ENCODE peak calls at places on chromosomes 3 and 15, in nine cellular contexts. One of them, this sample, is unnamed.
A peak's percentile ranks its signal among the peaks of the same experiment; 100 is the strongest.

GRCh38 chr3:129314757-129315385 is 36.2 kb downstream of the HMCES start:
- DNase-seq in IMR-90: peak; percentile 83
- DNase-seq in NCI-H2081: peak; percentile 99
- DNase-seq in GM03348: peak; percentile 94
- DNase-seq in activated T-helper 1 cell treated with anti-CD3 and anti-CD28 coated beads, Interleukin-12 subunit alpha, Interleukin-12 subunit beta, Interleukin-2, Interleukin-4 antibody, amounts not matched to agents 30 ng/mL and 10 ng/mL and 1 ng/mL, durations not matched to agents 14 hours and 24 hours and 36 hours: peak; percentile 67
- DNase-seq in SW480: peak; percentile 59
- DNase-seq in stimulated activated CD4-positive, alpha-beta T cell treated with anti-CD3 and anti-CD28 coated beads, Interleukin-12 subunit alpha, Interleukin-12 subunit beta, amount 100 ng/mL, for 24 hours: no peak
- DNase-seq in GDM1: peak; percentile 65
- DNase-seq in heart left ventricle: peak; percentile 92
- DNase-seq in this sample: peak; percentile 93

GRCh38 chr3:99923873-99924272 is 106.2 kb downstream of the CMSS1 start:
- DNase-seq in stimulated activated CD4-positive, alpha-beta T cell treated with anti-CD3 and anti-CD28 coated beads, Interleukin-12 subunit alpha, Interleukin-12 subunit beta, amount 100 ng/mL, for 24 hours: no peak
- DNase-seq in IMR-90: no peak
- DNase-seq in activated T-helper 1 cell treated with anti-CD3 and anti-CD28 coated beads, Interleukin-12 subunit alpha, Interleukin-12 subunit beta, Interleukin-2, Interleukin-4 antibody, amounts not matched to agents 30 ng/mL and 10 ng/mL and 1 ng/mL, durations not matched to agents 14 hours and 24 hours and 36 hours: no peak
- DNase-seq in NCI-H2081: no peak
- DNase-seq in heart left ventricle: no peak
- DNase-seq in GDM1: no peak
- DNase-seq in GM03348: no peak
- DNase-seq in SW480: no peak
- DNase-seq in this sample: no peak

GRCh38 chr3:126160243-126161210 is 19.9 kb downstream of the ALDH1L1 start:
- DNase-seq in IMR-90: no peak
- DNase-seq in SW480: no peak
- DNase-seq in NCI-H2081: no peak
- DNase-seq in stimulated activated CD4-positive, alpha-beta T cell treated with anti-CD3 and anti-CD28 coated beads, Interleukin-12 subunit alpha, Interleukin-12 subunit beta, amount 100 ng/mL, for 24 hours: no peak
- DNase-seq in GM03348: no peak
- DNase-seq in heart left ventricle: no peak
- DNase-seq in GDM1: no peak
- DNase-seq in activated T-helper 1 cell treated with anti-CD3 and anti-CD28 coated beads, Interleukin-12 subunit alpha, Interleukin-12 subunit beta, Interleukin-2, Interleukin-4 antibody, amounts not matched to agents 30 ng/mL and 10 ng/mL and 1 ng/mL, durations not matched to agents 14 hours and 24 hours and 36 hours: no peak
- DNase-seq in this sample: no peak

GRCh38 chr3:197256836-197257444 is 41.5 kb downstream of the DLG1 start:
- DNase-seq in GDM1: peak; percentile 19
- DNase-seq in NCI-H2081: peak; percentile 61
- DNase-seq in GM03348: peak; percentile 25
- DNase-seq in heart left ventricle: no peak
- DNase-seq in activated T-helper 1 cell treated with anti-CD3 and anti-CD28 coated beads, Interleukin-12 subunit alpha, Interleukin-12 subunit beta, Interleukin-2, Interleukin-4 antibody, amounts not matched to agents 30 ng/mL and 10 ng/mL and 1 ng/mL, durations not matched to agents 14 hours and 24 hours and 36 hours: peak; percentile 2
- DNase-seq in SW480: peak; percentile 45
- DNase-seq in IMR-90: peak; percentile 64
- DNase-seq in stimulated activated CD4-positive, alpha-beta T cell treated with anti-CD3 and anti-CD28 coated beads, Interleukin-12 subunit alpha, Interleukin-12 subunit beta, amount 100 ng/mL, for 24 hours: no peak
- DNase-seq in this sample: peak; percentile 69

GRCh38 chr15:98983333-98983732 is 24.3 kb downstream of the PGPEP1L start:
- DNase-seq in heart left ventricle: peak; percentile 43
- DNase-seq in activated T-helper 1 cell treated with anti-CD3 and anti-CD28 coated beads, Interleukin-12 subunit alpha, Interleukin-12 subunit beta, Interleukin-2, Interleukin-4 antibody, amounts not matched to agents 30 ng/mL and 10 ng/mL and 1 ng/mL, durations not matched to agents 14 hours and 24 hours and 36 hours: no peak
- DNase-seq in stimulated activated CD4-positive, alpha-beta T cell treated with anti-CD3 and anti-CD28 coated beads, Interleukin-12 subunit alpha, Interleukin-12 subunit beta, amount 100 ng/mL, for 24 hours: no peak
- DNase-seq in IMR-90: peak; percentile 84
- DNase-seq in NCI-H2081: no peak
- DNase-seq in GM03348: peak; percentile 83
- DNase-seq in GDM1: no peak
- DNase-seq in SW480: peak; percentile 7
- DNase-seq in this sample: peak; percentile 88

GRCh38 chr15:101267320-101268104 is 9.8 kb downstream of the SELENOS start:
- DNase-seq in GM03348: peak; percentile 87
- DNase-seq in GDM1: no peak
- DNase-seq in activated T-helper 1 cell treated with anti-CD3 and anti-CD28 coated beads, Interleukin-12 subunit alpha, Interleukin-12 subunit beta, Interleukin-2, Interleukin-4 antibody, amounts not matched to agents 30 ng/mL and 10 ng/mL and 1 ng/mL, durations not matched to agents 14 hours and 24 hours and 36 hours: no peak
- DNase-seq in SW480: peak; percentile 22
- DNase-seq in IMR-90: peak; percentile 91
- DNase-seq in heart left ventricle: peak; percentile 57
- DNase-seq in stimulated activated CD4-positive, alpha-beta T cell treated with anti-CD3 and anti-CD28 coated beads, Interleukin-12 subunit alpha, Interleukin-12 subunit beta, amount 100 ng/mL, for 24 hours: no peak
- DNase-seq in NCI-H2081: no peak
- DNase-seq in this sample: peak; percentile 92

GRCh38 chr3:57852896-57853295 is 96.8 kb downstream of the SLMAP start:
- DNase-seq in heart left ventricle: no peak
- DNase-seq in GDM1: no peak
- DNase-seq in GM03348: peak; percentile 42
- DNase-seq in NCI-H2081: no peak
- DNase-seq in SW480: peak; percentile 25
- DNase-seq in activated T-helper 1 cell treated with anti-CD3 and anti-CD28 coated beads, Interleukin-12 subunit alpha, Interleukin-12 subunit beta, Interleukin-2, Interleukin-4 antibody, amounts not matched to agents 30 ng/mL and 10 ng/mL and 1 ng/mL, durations not matched to agents 14 hours and 24 hours and 36 hours: no peak
- DNase-seq in stimulated activated CD4-positive, alpha-beta T cell treated with anti-CD3 and anti-CD28 coated beads, Interleukin-12 subunit alpha, Interleukin-12 subunit beta, amount 100 ng/mL, for 24 hours: no peak
- DNase-seq in IMR-90: peak; percentile 55
- DNase-seq in this sample: peak; percentile 46

GRCh38 chr3:31858439-31858838 is 122.6 kb downstream of the OSBPL10 start:
- DNase-seq in activated T-helper 1 cell treated with anti-CD3 and anti-CD28 coated beads, Interleukin-12 subunit alpha, Interleukin-12 subunit beta, Interleukin-2, Interleukin-4 antibody, amounts not matched to agents 30 ng/mL and 10 ng/mL and 1 ng/mL, durations not matched to agents 14 hours and 24 hours and 36 hours: no peak
- DNase-seq in GDM1: no peak
- DNase-seq in NCI-H2081: no peak
- DNase-seq in SW480: peak; percentile 23
- DNase-seq in IMR-90: no peak
- DNase-seq in GM03348: no peak
- DNase-seq in heart left ventricle: no peak
- DNase-seq in stimulated activated CD4-positive, alpha-beta T cell treated with anti-CD3 and anti-CD28 coated beads, Interleukin-12 subunit alpha, Interleukin-12 subunit beta, amount 100 ng/mL, for 24 hours: no peak
- DNase-seq in this sample: peak; percentile 7

GRCh38 chr15:65841121-65841930 is 28.0 kb upstream of the RAB11A start:
- DNase-seq in activated T-helper 1 cell treated with anti-CD3 and anti-CD28 coated beads, Interleukin-12 subunit alpha, Interleukin-12 subunit beta, Interleukin-2, Interleukin-4 antibody, amounts not matched to agents 30 ng/mL and 10 ng/mL and 1 ng/mL, durations not matched to agents 14 hours and 24 hours and 36 hours: no peak
- DNase-seq in NCI-H2081: no peak
- DNase-seq in heart left ventricle: peak; percentile 32
- DNase-seq in GDM1: no peak
- DNase-seq in stimulated activated CD4-positive, alpha-beta T cell treated with anti-CD3 and anti-CD28 coated beads, Interleukin-12 subunit alpha, Interleukin-12 subunit beta, amount 100 ng/mL, for 24 hours: no peak
- DNase-seq in IMR-90: peak; percentile 22
- DNase-seq in GM03348: no peak
- DNase-seq in SW480: no peak
- DNase-seq in this sample: peak; percentile 40

GRCh38 chr15:86799226-86799625 is 719.6 kb downstream of the AGBL1 start:
- DNase-seq in GDM1: no peak
- DNase-seq in activated T-helper 1 cell treated with anti-CD3 and anti-CD28 coated beads, Interleukin-12 subunit alpha, Interleukin-12 subunit beta, Interleukin-2, Interleukin-4 antibody, amounts not matched to agents 30 ng/mL and 10 ng/mL and 1 ng/mL, durations not matched to agents 14 hours and 24 hours and 36 hours: no peak
- DNase-seq in heart left ventricle: no peak
- DNase-seq in IMR-90: no peak
- DNase-seq in stimulated activated CD4-positive, alpha-beta T cell treated with anti-CD3 and anti-CD28 coated beads, Interleukin-12 subunit alpha, Interleukin-12 subunit beta, amount 100 ng/mL, for 24 hours: no peak
- DNase-seq in SW480: no peak
- DNase-seq in NCI-H2081: no peak
- DNase-seq in GM03348: no peak
- DNase-seq in this sample: no peak

GRCh38 chr3:69271098-69271497 is 114.8 kb downstream of the FRMD4B start:
- DNase-seq in stimulated activated CD4-positive, alpha-beta T cell treated with anti-CD3 and anti-CD28 coated beads, Interleukin-12 subunit alpha, Interleukin-12 subunit beta, amount 100 ng/mL, for 24 hours: no peak
- DNase-seq in GM03348: no peak
- DNase-seq in SW480: no peak
- DNase-seq in NCI-H2081: no peak
- DNase-seq in GDM1: no peak
- DNase-seq in activated T-helper 1 cell treated with anti-CD3 and anti-CD28 coated beads, Interleukin-12 subunit alpha, Interleukin-12 subunit beta, Interleukin-2, Interleukin-4 antibody, amounts not matched to agents 30 ng/mL and 10 ng/mL and 1 ng/mL, durations not matched to agents 14 hours and 24 hours and 36 hours: no peak
- DNase-seq in heart left ventricle: no peak
- DNase-seq in IMR-90: no peak
- DNase-seq in this sample: no peak

GRCh38 chr15:52434885-52435284 is 93.8 kb downstream of the MYO5A start:
- DNase-seq in GM03348: no peak
- DNase-seq in IMR-90: no peak
- DNase-seq in GDM1: no peak
- DNase-seq in activated T-helper 1 cell treated with anti-CD3 and anti-CD28 coated beads, Interleukin-12 subunit alpha, Interleukin-12 subunit beta, Interleukin-2, Interleukin-4 antibody, amounts not matched to agents 30 ng/mL and 10 ng/mL and 1 ng/mL, durations not matched to agents 14 hours and 24 hours and 36 hours: no peak
- DNase-seq in NCI-H2081: no peak
- DNase-seq in SW480: no peak
- DNase-seq in heart left ventricle: no peak
- DNase-seq in stimulated activated CD4-positive, alpha-beta T cell treated with anti-CD3 and anti-CD28 coated beads, Interleukin-12 subunit alpha, Interleukin-12 subunit beta, amount 100 ng/mL, for 24 hours: no peak
- DNase-seq in this sample: no peak

GRCh38 chr3:137762674-137763593 is 1.2 kb upstream of the SOX14 start:
- DNase-seq in NCI-H2081: no peak
- DNase-seq in heart left ventricle: no peak
- DNase-seq in GM03348: no peak
- DNase-seq in IMR-90: no peak
- DNase-seq in SW480: no peak
- DNase-seq in stimulated activated CD4-positive, alpha-beta T cell treated with anti-CD3 and anti-CD28 coated beads, Interleukin-12 subunit alpha, Interleukin-12 subunit beta, amount 100 ng/mL, for 24 hours: no peak
- DNase-seq in GDM1: no peak
- DNase-seq in activated T-helper 1 cell treated with anti-CD3 and anti-CD28 coated beads, Interleukin-12 subunit alpha, Interleukin-12 subunit beta, Interleukin-2, Interleukin-4 antibody, amounts not matched to agents 30 ng/mL and 10 ng/mL and 1 ng/mL, durations not matched to agents 14 hours and 24 hours and 36 hours: no peak
- DNase-seq in this sample: no peak

GRCh38 chr15:95866698-95867440 is 463.6 kb upstream of the NR2F2 start:
- DNase-seq in SW480: no peak
- DNase-seq in activated T-helper 1 cell treated with anti-CD3 and anti-CD28 coated beads, Interleukin-12 subunit alpha, Interleukin-12 subunit beta, Interleukin-2, Interleukin-4 antibody, amounts not matched to agents 30 ng/mL and 10 ng/mL and 1 ng/mL, durations not matched to agents 14 hours and 24 hours and 36 hours: no peak
- DNase-seq in heart left ventricle: no peak
- DNase-seq in stimulated activated CD4-positive, alpha-beta T cell treated with anti-CD3 and anti-CD28 coated beads, Interleukin-12 subunit alpha, Interleukin-12 subunit beta, amount 100 ng/mL, for 24 hours: no peak
- DNase-seq in GM03348: no peak
- DNase-seq in IMR-90: no peak
- DNase-seq in GDM1: no peak
- DNase-seq in NCI-H2081: no peak
- DNase-seq in this sample: no peak

GRCh38 chr3:46865034-46865507 is 1.8 kb upstream of the MYL3 start:
- DNase-seq in stimulated activated CD4-positive, alpha-beta T cell treated with anti-CD3 and anti-CD28 coated beads, Interleukin-12 subunit alpha, Interleukin-12 subunit beta, amount 100 ng/mL, for 24 hours: no peak
- DNase-seq in heart left ventricle: peak; percentile 83
- DNase-seq in GM03348: peak; percentile 79
- DNase-seq in IMR-90: no peak
- DNase-seq in NCI-H2081: no peak
- DNase-seq in GDM1: no peak
- DNase-seq in activated T-helper 1 cell treated with anti-CD3 and anti-CD28 coated beads, Interleukin-12 subunit alpha, Interleukin-12 subunit beta, Interleukin-2, Interleukin-4 antibody, amounts not matched to agents 30 ng/mL and 10 ng/mL and 1 ng/mL, durations not matched to agents 14 hours and 24 hours and 36 hours: no peak
- DNase-seq in SW480: peak; percentile 72
- DNase-seq in this sample: peak; percentile 62

GRCh38 chr15:41276821-41277220 is 45.8 kb downstream of the CHP1 start:
- DNase-seq in activated T-helper 1 cell treated with anti-CD3 and anti-CD28 coated beads, Interleukin-12 subunit alpha, Interleukin-12 subunit beta, Interleukin-2, Interleukin-4 antibody, amounts not matched to agents 30 ng/mL and 10 ng/mL and 1 ng/mL, durations not matched to agents 14 hours and 24 hours and 36 hours: no peak
- DNase-seq in SW480: no peak
- DNase-seq in GM03348: no peak
- DNase-seq in stimulated activated CD4-positive, alpha-beta T cell treated with anti-CD3 and anti-CD28 coated beads, Interleukin-12 subunit alpha, Interleukin-12 subunit beta, amount 100 ng/mL, for 24 hours: no peak
- DNase-seq in IMR-90: no peak
- DNase-seq in GDM1: no peak
- DNase-seq in NCI-H2081: no peak
- DNase-seq in heart left ventricle: no peak
- DNase-seq in this sample: no peak

GRCh38 chr15:93452537-93453211 is 363.7 kb upstream of the RGMA start:
- DNase-seq in SW480: no peak
- DNase-seq in IMR-90: no peak
- DNase-seq in activated T-helper 1 cell treated with anti-CD3 and anti-CD28 coated beads, Interleukin-12 subunit alpha, Interleukin-12 subunit beta, Interleukin-2, Interleukin-4 antibody, amounts not matched to agents 30 ng/mL and 10 ng/mL and 1 ng/mL, durations not matched to agents 14 hours and 24 hours and 36 hours: no peak
- DNase-seq in GM03348: no peak
- DNase-seq in stimulated activated CD4-positive, alpha-beta T cell treated with anti-CD3 and anti-CD28 coated beads, Interleukin-12 subunit alpha, Interleukin-12 subunit beta, amount 100 ng/mL, for 24 hours: no peak
- DNase-seq in NCI-H2081: no peak
- DNase-seq in GDM1: no peak
- DNase-seq in heart left ventricle: no peak
- DNase-seq in this sample: no peak

GRCh38 chr3:129078510-129078909 is 17.9 kb downstream of the GP9 start:
- DNase-seq in NCI-H2081: no peak
- DNase-seq in stimulated activated CD4-positive, alpha-beta T cell treated with anti-CD3 and anti-CD28 coated beads, Interleukin-12 subunit alpha, Interleukin-12 subunit beta, amount 100 ng/mL, for 24 hours: no peak
- DNase-seq in GM03348: no peak
- DNase-seq in IMR-90: no peak
- DNase-seq in SW480: no peak
- DNase-seq in GDM1: no peak
- DNase-seq in activated T-helper 1 cell treated with anti-CD3 and anti-CD28 coated beads, Interleukin-12 subunit alpha, Interleukin-12 subunit beta, Interleukin-2, Interleukin-4 antibody, amounts not matched to agents 30 ng/mL and 10 ng/mL and 1 ng/mL, durations not matched to agents 14 hours and 24 hours and 36 hours: no peak
- DNase-seq in heart left ventricle: no peak
- DNase-seq in this sample: no peak

GRCh38 chr15:69609176-69609575 is 156.6 kb downstream of the RPLP1 start:
- DNase-seq in IMR-90: peak; percentile 42
- DNase-seq in GM03348: no peak
- DNase-seq in GDM1: no peak
- DNase-seq in heart left ventricle: no peak
- DNase-seq in SW480: peak; percentile 40
- DNase-seq in activated T-helper 1 cell treated with anti-CD3 and anti-CD28 coated beads, Interleukin-12 subunit alpha, Interleukin-12 subunit beta, Interleukin-2, Interleukin-4 antibody, amounts not matched to agents 30 ng/mL and 10 ng/mL and 1 ng/mL, durations not matched to agents 14 hours and 24 hours and 36 hours: no peak
- DNase-seq in NCI-H2081: no peak
- DNase-seq in stimulated activated CD4-positive, alpha-beta T cell treated with anti-CD3 and anti-CD28 coated beads, Interleukin-12 subunit alpha, Interleukin-12 subunit beta, amount 100 ng/mL, for 24 hours: no peak
- DNase-seq in this sample: peak; percentile 29

GRCh38 chr3:43214616-43215015 is 71.7 kb upstream of the SNRK start:
- DNase-seq in GM03348: no peak
- DNase-seq in activated T-helper 1 cell treated with anti-CD3 and anti-CD28 coated beads, Interleukin-12 subunit alpha, Interleukin-12 subunit beta, Interleukin-2, Interleukin-4 antibody, amounts not matched to agents 30 ng/mL and 10 ng/mL and 1 ng/mL, durations not matched to agents 14 hours and 24 hours and 36 hours: no peak
- DNase-seq in NCI-H2081: no peak
- DNase-seq in heart left ventricle: no peak
- DNase-seq in IMR-90: no peak
- DNase-seq in GDM1: no peak
- DNase-seq in SW480: peak; percentile 50
- DNase-seq in stimulated activated CD4-positive, alpha-beta T cell treated with anti-CD3 and anti-CD28 coated beads, Interleukin-12 subunit alpha, Interleukin-12 subunit beta, amount 100 ng/mL, for 24 hours: no peak
- DNase-seq in this sample: peak; percentile 57

GRCh38 chr15:99118801-99119546 is 14.1 kb downstream of the SYNM start:
- DNase-seq in stimulated activated CD4-positive, alpha-beta T cell treated with anti-CD3 and anti-CD28 coated beads, Interleukin-12 subunit alpha, Interleukin-12 subunit beta, amount 100 ng/mL, for 24 hours: no peak
- DNase-seq in GM03348: no peak
- DNase-seq in GDM1: no peak
- DNase-seq in heart left ventricle: peak; percentile 68
- DNase-seq in activated T-helper 1 cell treated with anti-CD3 and anti-CD28 coated beads, Interleukin-12 subunit alpha, Interleukin-12 subunit beta, Interleukin-2, Interleukin-4 antibody, amounts not matched to agents 30 ng/mL and 10 ng/mL and 1 ng/mL, durations not matched to agents 14 hours and 24 hours and 36 hours: no peak
- DNase-seq in SW480: no peak
- DNase-seq in NCI-H2081: no peak
- DNase-seq in IMR-90: no peak
- DNase-seq in this sample: no peak

GRCh38 chr3:39907981-39908380 is 98.6 kb downstream of the MYRIP start:
- DNase-seq in activated T-helper 1 cell treated with anti-CD3 and anti-CD28 coated beads, Interleukin-12 subunit alpha, Interleukin-12 subunit beta, Interleukin-2, Interleukin-4 antibody, amounts not matched to agents 30 ng/mL and 10 ng/mL and 1 ng/mL, durations not matched to agents 14 hours and 24 hours and 36 hours: no peak
- DNase-seq in SW480: no peak
- DNase-seq in stimulated activated CD4-positive, alpha-beta T cell treated with anti-CD3 and anti-CD28 coated beads, Interleukin-12 subunit alpha, Interleukin-12 subunit beta, amount 100 ng/mL, for 24 hours: no peak
- DNase-seq in IMR-90: no peak
- DNase-seq in GDM1: no peak
- DNase-seq in GM03348: no peak
- DNase-seq in heart left ventricle: no peak
- DNase-seq in NCI-H2081: peak; percentile 84
- DNase-seq in this sample: peak; percentile 40

GRCh38 chr3:71998995-71999673 is 214.2 kb upstream of the PROK2 start:
- DNase-seq in NCI-H2081: no peak
- DNase-seq in activated T-helper 1 cell treated with anti-CD3 and anti-CD28 coated beads, Interleukin-12 subunit alpha, Interleukin-12 subunit beta, Interleukin-2, Interleukin-4 antibody, amounts not matched to agents 30 ng/mL and 10 ng/mL and 1 ng/mL, durations not matched to agents 14 hours and 24 hours and 36 hours: no peak
- DNase-seq in heart left ventricle: no peak
- DNase-seq in GDM1: no peak
- DNase-seq in stimulated activated CD4-positive, alpha-beta T cell treated with anti-CD3 and anti-CD28 coated beads, Interleukin-12 subunit alpha, Interleukin-12 subunit beta, amount 100 ng/mL, for 24 hours: no peak
- DNase-seq in GM03348: peak; percentile 87
- DNase-seq in SW480: no peak
- DNase-seq in IMR-90: peak; percentile 89
- DNase-seq in this sample: peak; percentile 100

GRCh38 chr3:175193815-175194518 is 334.8 kb downstream of the NAALADL2 start:
- DNase-seq in NCI-H2081: no peak
- DNase-seq in heart left ventricle: no peak
- DNase-seq in GDM1: no peak
- DNase-seq in GM03348: peak; percentile 38
- DNase-seq in IMR-90: peak; percentile 60
- DNase-seq in activated T-helper 1 cell treated with anti-CD3 and anti-CD28 coated beads, Interleukin-12 subunit alpha, Interleukin-12 subunit beta, Interleukin-2, Interleukin-4 antibody, amounts not matched to agents 30 ng/mL and 10 ng/mL and 1 ng/mL, durations not matched to agents 14 hours and 24 hours and 36 hours: no peak
- DNase-seq in SW480: no peak
- DNase-seq in stimulated activated CD4-positive, alpha-beta T cell treated with anti-CD3 and anti-CD28 coated beads, Interleukin-12 subunit alpha, Interleukin-12 subunit beta, amount 100 ng/mL, for 24 hours: no peak
- DNase-seq in this sample: peak; percentile 64

GRCh38 chr3:110307065-110307809 is 764.4 kb upstream of the NECTIN3 start:
- DNase-seq in activated T-helper 1 cell treated with anti-CD3 and anti-CD28 coated beads, Interleukin-12 subunit alpha, Interleukin-12 subunit beta, Interleukin-2, Interleukin-4 antibody, amounts not matched to agents 30 ng/mL and 10 ng/mL and 1 ng/mL, durations not matched to agents 14 hours and 24 hours and 36 hours: no peak
- DNase-seq in GM03348: peak; percentile 41
- DNase-seq in NCI-H2081: no peak
- DNase-seq in heart left ventricle: no peak
- DNase-seq in stimulated activated CD4-positive, alpha-beta T cell treated with anti-CD3 and anti-CD28 coated beads, Interleukin-12 subunit alpha, Interleukin-12 subunit beta, amount 100 ng/mL, for 24 hours: no peak
- DNase-seq in SW480: no peak
- DNase-seq in IMR-90: peak; percentile 85
- DNase-seq in GDM1: no peak
- DNase-seq in this sample: no peak

GRCh38 chr15:89108865-89109660 is 20.8 kb downstream of the ABHD2 start:
- DNase-seq in IMR-90: no peak
- DNase-seq in NCI-H2081: peak; percentile 24
- DNase-seq in activated T-helper 1 cell treated with anti-CD3 and anti-CD28 coated beads, Interleukin-12 subunit alpha, Interleukin-12 subunit beta, Interleukin-2, Interleukin-4 antibody, amounts not matched to agents 30 ng/mL and 10 ng/mL and 1 ng/mL, durations not matched to agents 14 hours and 24 hours and 36 hours: no peak
- DNase-seq in SW480: peak; percentile 70
- DNase-seq in stimulated activated CD4-positive, alpha-beta T cell treated with anti-CD3 and anti-CD28 coated beads, Interleukin-12 subunit alpha, Interleukin-12 subunit beta, amount 100 ng/mL, for 24 hours: no peak
- DNase-seq in GM03348: no peak
- DNase-seq in GDM1: no peak
- DNase-seq in heart left ventricle: no peak
- DNase-seq in this sample: no peak

This sample was measured in fibroblast of mammary gland.